ENCODE peak calls at places on chromosomes 6 and 20, in five cellular contexts. One of them, this sample, is unnamed.

GRCh38 chr6:56840467-56841371 is 114.2 kb upstream of the BEND6 start:
- DNase-seq in suprapubic skin: no peak
- DNase-seq in NCI-H2029: no peak
- DNase-seq in T-helper 17 cell: no peak
- DNase-seq in endothelial cell: no peak
- DNase-seq in this sample: no peak

GRCh38 chr6:41546866-41547798 is 951 bp downstream of the FOXP4 start:
- DNase-seq in suprapubic skin: no peak
- DNase-seq in NCI-H2029: peak
- DNase-seq in T-helper 17 cell: no peak
- DNase-seq in endothelial cell: peak
- DNase-seq in this sample: no peak

GRCh38 chr20:44983095-44983674 is 16.9 kb downstream of the STK4 start:
- DNase-seq in suprapubic skin: no peak
- DNase-seq in NCI-H2029: no peak
- DNase-seq in T-helper 17 cell: no peak
- DNase-seq in endothelial cell: no peak
- DNase-seq in this sample: no peak

GRCh38 chr20:37345339-37346231 is at the start of gene SRC:
- DNase-seq in suprapubic skin: peak
- DNase-seq in NCI-H2029: peak
- DNase-seq in T-helper 17 cell: peak
- DNase-seq in endothelial cell: peak
- DNase-seq in this sample: peak

GRCh38 chr20:846894-847278 is 13.4 kb downstream of the FAM110A start:
- DNase-seq in suprapubic skin: no peak
- DNase-seq in NCI-H2029: no peak
- DNase-seq in T-helper 17 cell: peak
- DNase-seq in endothelial cell: no peak
- DNase-seq in this sample: peak

GRCh38 chr20:15895126-15895525 is 678.1 kb downstream of the KIF16B start:
- DNase-seq in suprapubic skin: no peak
- DNase-seq in NCI-H2029: no peak
- DNase-seq in T-helper 17 cell: no peak
- DNase-seq in endothelial cell: no peak
- DNase-seq in this sample: no peak

GRCh38 chr20:49275634-49276033 is 2.2 kb downstream of the ZNFX1 start:
- DNase-seq in suprapubic skin: no peak
- DNase-seq in NCI-H2029: no peak
- DNase-seq in T-helper 17 cell: no peak
- DNase-seq in endothelial cell: no peak
- DNase-seq in this sample: no peak

GRCh38 chr20:35699914-35700624 is 864 bp downstream of the ROMO1 start:
- DNase-seq in suprapubic skin: no peak
- DNase-seq in NCI-H2029: no peak
- DNase-seq in T-helper 17 cell: no peak
- DNase-seq in endothelial cell: no peak
- DNase-seq in this sample: no peak

GRCh38 chr6:100633096-100633766 is 168.5 kb upstream of the SIM1 start:
- DNase-seq in suprapubic skin: no peak
- DNase-seq in NCI-H2029: no peak
- DNase-seq in T-helper 17 cell: no peak
- DNase-seq in endothelial cell: no peak
- DNase-seq in this sample: no peak

GRCh38 chr6:123747515-123747914 is 56.1 kb upstream of the NKAIN2 start:
- DNase-seq in suprapubic skin: no peak
- DNase-seq in NCI-H2029: no peak
- DNase-seq in T-helper 17 cell: no peak
- DNase-seq in endothelial cell: no peak
- DNase-seq in this sample: no peak

GRCh38 chr20:62366370-62367135 is 559 bp downstream of the LAMA5 start:
- DNase-seq in suprapubic skin: no peak
- DNase-seq in NCI-H2029: peak
- DNase-seq in T-helper 17 cell: no peak
- DNase-seq in endothelial cell: no peak
- DNase-seq in this sample: no peak

GRCh38 chr6:163994566-163994965 is 580.0 kb downstream of the QKI start:
- DNase-seq in suprapubic skin: no peak
- DNase-seq in NCI-H2029: no peak
- DNase-seq in T-helper 17 cell: no peak
- DNase-seq in endothelial cell: no peak
- DNase-seq in this sample: no peak

GRCh38 chr6:140437619-140438345 is 1063.3 kb upstream of the CITED2 start:
- DNase-seq in suprapubic skin: no peak
- DNase-seq in NCI-H2029: no peak
- DNase-seq in T-helper 17 cell: no peak
- DNase-seq in endothelial cell: no peak
- DNase-seq in this sample: no peak

GRCh38 chr6:88840806-88841539 is 122.4 kb downstream of the RNGTT start:
- DNase-seq in suprapubic skin: no peak
- DNase-seq in NCI-H2029: no peak
- DNase-seq in T-helper 17 cell: no peak
- DNase-seq in endothelial cell: no peak
- DNase-seq in this sample: no peak

GRCh38 chr6:79630883-79631799 is at the start of gene SH3BGRL2:
- DNase-seq in suprapubic skin: peak
- DNase-seq in NCI-H2029: peak
- DNase-seq in T-helper 17 cell: no peak
- DNase-seq in endothelial cell: peak
- DNase-seq in this sample: no peak

GRCh38 chr20:24165336-24166126 is 177.0 kb upstream of the GGTLC1 start:
- DNase-seq in suprapubic skin: no peak
- DNase-seq in NCI-H2029: no peak
- DNase-seq in T-helper 17 cell: no peak
- DNase-seq in endothelial cell: no peak
- DNase-seq in this sample: no peak

GRCh38 chr6:28758046-28758817 is 165.6 kb downstream of the TRIM27 start:
- DNase-seq in suprapubic skin: no peak
- DNase-seq in NCI-H2029: no peak
- DNase-seq in T-helper 17 cell: no peak
- DNase-seq in endothelial cell: no peak
- DNase-seq in this sample: no peak

GRCh38 chr6:42805297-42805861 is 23.5 kb downstream of the BICRAL start:
- DNase-seq in suprapubic skin: peak
- DNase-seq in NCI-H2029: no peak
- DNase-seq in T-helper 17 cell: no peak
- DNase-seq in endothelial cell: no peak
- DNase-seq in this sample: no peak

GRCh38 chr6:169978615-169979161 is 227.3 kb downstream of the ERMARD start:
- DNase-seq in suprapubic skin: peak
- DNase-seq in NCI-H2029: no peak
- DNase-seq in T-helper 17 cell: no peak
- DNase-seq in endothelial cell: no peak
- DNase-seq in this sample: no peak

GRCh38 chr20:4130404-4131189 is 115.2 kb upstream of the RNF24 start:
- DNase-seq in suprapubic skin: no peak
- DNase-seq in NCI-H2029: no peak
- DNase-seq in T-helper 17 cell: no peak
- DNase-seq in endothelial cell: no peak
- DNase-seq in this sample: no peak

GRCh38 chr6:26105842-26106241 is 18.6 kb downstream of the HFE start:
- DNase-seq in suprapubic skin: no peak
- DNase-seq in NCI-H2029: no peak
- DNase-seq in T-helper 17 cell: no peak
- DNase-seq in endothelial cell: no peak
- DNase-seq in this sample: no peak

GRCh38 chr6:132797975-132798819 is at the start of gene SLC18B1:
- DNase-seq in suprapubic skin: peak
- DNase-seq in NCI-H2029: no peak
- DNase-seq in T-helper 17 cell: peak
- DNase-seq in endothelial cell: peak
- DNase-seq in this sample: peak

GRCh38 chr6:144148891-144149290 is 1.4 kb upstream of the STX11 start:
- DNase-seq in suprapubic skin: no peak
- DNase-seq in NCI-H2029: no peak
- DNase-seq in T-helper 17 cell: no peak
- DNase-seq in endothelial cell: no peak
- DNase-seq in this sample: no peak

GRCh38 chr6:143396497-143397228 is 53.8 kb downstream of the ADAT2 start:
- DNase-seq in suprapubic skin: no peak
- DNase-seq in NCI-H2029: no peak
- DNase-seq in T-helper 17 cell: no peak
- DNase-seq in endothelial cell: no peak
- DNase-seq in this sample: no peak

GRCh38 chr6:106125925-106126435 is 39.8 kb downstream of the PRDM1 start:
- DNase-seq in suprapubic skin: no peak
- DNase-seq in NCI-H2029: no peak
- DNase-seq in T-helper 17 cell: no peak
- DNase-seq in endothelial cell: no peak
- DNase-seq in this sample: no peak

This sample was measured in T-helper 22 cell.